ENCODE peak calls at places on chromosomes 3 and 15, in five cellular contexts. P, J, T, C and H are unnamed samples.

GRCh38 chr3:127103116-127103515 is 89.8 kb upstream of the PRR23E start:
- DNase-seq in T (no peak), P (no peak), J (no peak), C (no peak), H (no peak)

GRCh38 chr3:69088033-69088432 is 3.3 kb downstream of the ARL6IP5 start:
- DNase-seq in J (no peak), T (no peak), C (no peak), P (no peak), H (no peak)

GRCh38 chr15:90902996-90903732 is at the start of gene MAN2A2:
- DNase-seq in C (peak), J (no peak), P (peak), T (peak), H (no peak)

GRCh38 chr3:197372076-197372661 is 73.8 kb upstream of the DLG1 start:
- DNase-seq in P (no peak), J (peak), T (no peak), C (no peak), H (no peak)

GRCh38 chr3:127775398-127776109 is 46.8 kb downstream of the MGLL start:
- DNase-seq in J (no peak), T (no peak), P (no peak), C (no peak), H (no peak)

GRCh38 chr3:177928156-177928555 is 608.1 kb upstream of the KCNMB2 start:
- DNase-seq in T (no peak), C (no peak), J (peak), P (no peak), H (no peak)

GRCh38 chr3:106007512-106007911 is 138.7 kb upstream of the CBLB start:
- DNase-seq in T (no peak), P (no peak), J (no peak), C (no peak), H (no peak)

GRCh38 chr3:58837863-58838255 is 171.3 kb upstream of the FAM3D start:
- DNase-seq in P (no peak), T (no peak), C (no peak), J (no peak), H (no peak)

GRCh38 chr15:45268135-45268534 is 16.1 kb downstream of the SLC28A2 start:
- DNase-seq in C (no peak), J (no peak), P (no peak), T (no peak), H (no peak)

GRCh38 chr3:155323063-155323666 is 29.7 kb upstream of the STRIT1 start:
- DNase-seq in C (peak), P (no peak), J (peak), T (no peak), H (no peak)

GRCh38 chr3:155326901-155327300 is 33.4 kb upstream of the STRIT1 start:
- DNase-seq in T (no peak), P (no peak), C (no peak), J (no peak), H (no peak)

GRCh38 chr3:155327430-155327829 is 33.9 kb upstream of the STRIT1 start:
- DNase-seq in P (no peak), C (no peak), J (no peak), T (no peak), H (no peak)

GRCh38 chr3:155326249-155326648 is 32.8 kb upstream of the STRIT1 start:
- DNase-seq in T (no peak), J (no peak), C (no peak), P (no peak), H (no peak)

DNA sequence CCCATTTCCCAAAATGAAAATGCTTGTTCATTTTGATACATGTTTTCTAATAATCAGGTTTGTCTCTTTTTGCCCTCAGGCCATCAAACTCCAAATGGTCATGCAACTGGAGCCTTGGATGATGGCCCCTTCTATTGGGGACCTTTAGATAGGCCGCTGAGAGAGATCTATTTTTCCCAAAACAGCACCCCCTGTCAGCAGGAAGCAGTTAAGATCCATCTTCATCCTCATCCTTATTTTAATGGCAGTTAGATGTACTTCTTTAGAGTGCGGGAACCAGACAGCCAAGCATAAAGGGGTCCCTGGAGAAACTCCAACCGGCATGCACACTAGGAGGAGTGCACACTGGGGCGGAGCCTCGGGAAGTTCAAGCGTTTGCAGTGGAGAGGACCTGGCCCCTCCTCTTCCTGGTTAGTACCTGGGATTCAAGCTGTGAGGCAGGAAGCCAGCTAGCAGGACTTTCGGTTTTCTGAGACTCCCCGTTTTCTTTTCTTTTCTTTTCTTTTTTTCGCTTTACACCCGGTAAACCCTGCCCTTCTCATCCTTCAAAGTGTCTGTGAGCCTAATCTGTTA is 31.9 kb upstream of the STRIT1 start:
- DNase-seq in J (no peak), T (no peak), P (no peak), C (no peak), H (no peak)
- TF ChIP-seq CTCF in J (peak), T (peak), P (no peak), C (peak), H (no peak)

DNA sequence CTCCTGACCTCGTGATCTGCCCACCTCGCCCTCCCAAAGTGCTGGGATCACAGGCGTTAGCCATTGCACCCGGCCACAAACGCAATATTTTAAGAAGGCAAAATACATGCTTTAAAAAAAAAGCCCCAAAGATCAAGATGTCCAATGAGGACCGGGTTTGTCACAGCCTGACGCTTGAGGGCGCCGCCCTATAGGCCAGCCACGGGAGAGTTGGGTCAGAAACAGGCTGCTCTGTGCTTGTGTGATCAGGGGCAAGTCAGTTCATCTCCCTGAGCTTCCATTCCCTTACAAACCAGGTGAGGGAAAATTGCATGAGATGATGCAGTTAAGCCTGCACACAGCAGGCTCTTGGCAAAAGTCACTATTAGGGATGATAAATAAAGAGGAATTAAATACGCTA is 23.9 kb downstream of the FAM174B start:
- DNase-seq in P (no peak), J (no peak), T (no peak), C (no peak), H (peak)
- TF ChIP-seq CTCF in P (no peak), J (peak), T (peak), C (no peak), H (no peak)

GRCh38 chr3:104628185-104628789 is 738.4 kb upstream of the ALCAM start:
- DNase-seq in C (peak), T (no peak), P (no peak), J (peak), H (no peak)
- TF ChIP-seq CTCF in C (peak), T (peak), P (no peak), J (peak), H (peak)

GRCh38 chr3:153463895-153464294 is 301.9 kb downstream of the RAP2B start:
- DNase-seq in P (no peak), T (no peak), C (no peak), J (no peak), H (no peak)
- TF ChIP-seq CTCF in P (no peak), T (no peak), C (no peak), J (no peak), H (no peak)